ENCODE peak calls at places on chromosomes 6 and 20, in ten cellular contexts. K is bronchial epithelial cell, R is AG04449, O is astrocyte of the spinal cord, P is sigmoid colon, W is pancreas, A is lower lobe of right lung, Q is mucosa of descending colon, U is fibroblast of pulmonary artery, N is endodermal cell. M is an unnamed sample.

GRCh38 chr6:26044140-26045045 is 42.8 kb upstream of the HFE start:
- DNase-seq in A (peak; percentile 69), R (no peak), W (peak; percentile 80), O (peak; percentile 43), Q (peak; percentile 62), N (no peak), U (no peak), P (peak; percentile 71), K (no peak), M (peak; percentile 43)

GRCh38 chr20:3128585-3128984 is 31.1 kb downstream of the FASTKD5 start:
- DNase-seq in A (no peak), P (no peak), W (no peak), K (no peak), N (no peak), R (no peak), Q (no peak), U (no peak), O (no peak), M (no peak)

GRCh38 chr20:37243937-37244571 is 17.6 kb downstream of the GHRH start:
- DNase-seq in N (no peak), Q (no peak), R (no peak), O (no peak), W (no peak), A (no peak), K (no peak), P (peak; percentile 77), U (peak; percentile 15), M (no peak)

GRCh38 chr6:123316733-123317323 is 319.9 kb downstream of the TRDN start:
- DNase-seq in O (peak; percentile 36), A (no peak), K (peak; percentile 26), U (peak; percentile 40), P (no peak), Q (no peak), N (no peak), W (no peak), R (no peak), M (peak; percentile 30)

GRCh38 chr20:32206383-32207210 is 946 bp downstream of the PLAGL2 start:
- DNase-seq in O (no peak), U (no peak), N (no peak), A (no peak), R (no peak), Q (no peak), P (no peak), K (no peak), W (no peak), M (no peak)

GRCh38 chr6:31836676-31837611 is 9.4 kb downstream of the HSPA1B start:
- DNase-seq in A (no peak), U (peak; percentile 48), K (peak; percentile 53), W (no peak), P (no peak), O (peak; percentile 56), R (no peak), Q (no peak), N (no peak), M (peak; percentile 57)

GRCh38 chr20:52789716-52790115 is 182.4 kb upstream of the TSHZ2 start:
- DNase-seq in Q (no peak), K (no peak), R (no peak), U (no peak), O (no peak), A (no peak), W (no peak), P (no peak), N (no peak), M (no peak)

GRCh38 chr20:25147716-25148115 is 47.8 kb upstream of the ENTPD6 start:
- DNase-seq in K (no peak), R (no peak), Q (no peak), P (no peak), W (no peak), U (no peak), O (no peak), A (no peak), N (no peak), M (no peak)

GRCh38 chr20:20375862-20376261 is 8.0 kb downstream of the INSM1 start:
- DNase-seq in K (no peak), R (no peak), Q (no peak), A (no peak), O (no peak), U (no peak), W (no peak), N (no peak), P (no peak), M (no peak)

GRCh38 chr20:22343612-22344011 is 240.8 kb downstream of the FOXA2 start:
- DNase-seq in O (no peak), K (no peak), R (no peak), A (no peak), Q (no peak), U (no peak), P (no peak), N (no peak), W (no peak), M (no peak)

GRCh38 chr6:104943781-104944180 is 13.1 kb upstream of the LIN28B start:
- DNase-seq in K (peak; percentile 29), R (no peak), U (peak; percentile 41), Q (no peak), O (peak; percentile 26), N (no peak), P (no peak), W (no peak), A (no peak), M (peak; percentile 48)

GRCh38 chr6:81169166-81169565 is 583.3 kb downstream of the TENT5A start:
- DNase-seq in K (peak; percentile 2), A (no peak), O (peak; percentile 81), P (no peak), N (no peak), Q (no peak), U (peak; percentile 53), R (no peak), W (no peak), M (peak; percentile 61)

GRCh38 chr6:169074551-169074950 is 179.1 kb downstream of the THBS2 start:
- DNase-seq in O (peak; percentile 53), U (peak; percentile 29), N (no peak), W (no peak), P (no peak), K (no peak), A (no peak), R (peak; percentile 42), Q (no peak), M (peak; percentile 27)

GRCh38 chr20:58514321-58515239 is 619 bp downstream of the APCDD1L start:
- DNase-seq in A (no peak), R (no peak), U (no peak), W (no peak), O (peak; percentile 23), Q (no peak), N (peak; percentile 79), P (peak; percentile 26), K (no peak), M (no peak)

GRCh38 chr6:40044196-40044595 is 109.9 kb upstream of the MOCS1 start:
- DNase-seq in P (no peak), O (no peak), R (no peak), K (no peak), A (no peak), N (no peak), W (no peak), Q (no peak), U (no peak), M (no peak)

GRCh38 chr20:13984211-13984610 is 6.2 kb downstream of the SEL1L2 start:
- DNase-seq in U (no peak), O (no peak), K (no peak), R (no peak), A (no peak), N (no peak), W (no peak), Q (no peak), P (no peak), M (no peak)

GRCh38 chr20:57563522-57563921 is 2.6 kb downstream of the PCK1 start:
- DNase-seq in O (no peak), R (no peak), P (no peak), K (no peak), W (no peak), U (no peak), N (no peak), A (no peak), Q (no peak), M (no peak)

GRCh38 chr6:165218816-165219215 is 90.6 kb downstream of the C6orf118 start:
- DNase-seq in R (no peak), O (no peak), A (no peak), W (no peak), P (no peak), Q (no peak), U (peak; percentile 21), K (peak; percentile 77), N (no peak), M (no peak)

DNA sequence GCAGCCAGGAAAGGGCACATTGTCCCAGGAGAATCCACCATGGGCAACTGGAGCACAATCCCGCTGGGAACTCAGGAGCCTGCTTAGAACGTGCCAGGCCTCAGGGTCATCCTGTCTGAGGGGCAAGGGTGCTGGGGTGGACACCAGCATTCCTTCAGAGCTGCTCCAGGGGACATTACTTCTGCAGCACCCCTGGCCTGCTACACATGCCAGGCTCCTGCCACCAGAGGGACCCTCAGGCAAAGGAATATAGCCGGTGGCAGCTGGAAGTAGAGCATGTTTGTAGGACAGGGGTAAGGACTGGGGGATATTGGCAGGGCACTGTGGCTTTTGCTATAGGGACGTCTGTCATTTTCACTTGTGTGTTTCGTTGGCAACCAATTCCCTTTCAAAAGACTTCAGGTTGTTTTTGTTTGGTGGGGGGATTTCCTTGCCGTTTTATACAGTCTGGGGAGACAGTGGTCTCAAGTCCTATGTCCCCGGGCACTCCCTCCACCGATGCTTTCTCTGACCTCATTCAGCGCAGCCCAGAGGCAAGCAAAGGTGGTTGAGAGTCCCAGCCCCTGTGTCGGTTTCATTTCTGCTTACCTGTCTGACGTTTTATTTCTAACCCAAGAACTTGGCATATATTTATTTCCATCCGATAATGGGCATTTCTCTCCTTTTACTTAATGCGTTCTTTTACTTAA is 130.8 kb downstream of the JPH2 start:
- DNase-seq in U (no peak), O (no peak), R (no peak), N (peak; percentile 89), P (peak; percentile 24), A (no peak), W (no peak), K (peak; percentile 4), Q (no peak), M (peak; percentile 20)
- TF ChIP-seq CTCF in U (peak; percentile 43), O (peak; percentile 65), R (peak; percentile 58), N (peak; percentile 88), P (no peak), A (peak; percentile 32), W (no peak), K (peak; percentile 41), Q (peak; percentile 17), M (peak; percentile 50)

GRCh38 chr20:6756961-6757595 is 10.4 kb upstream of the BMP2 start:
- DNase-seq in N (no peak), Q (no peak), K (no peak), O (no peak), U (no peak), A (no peak), R (no peak), P (no peak), W (peak; percentile 46), M (no peak)
- H3K4me3 ChIP-seq in N (no peak overlapping the region), Q (no peak overlapping the region), K (no peak overlapping the region), O (no peak overlapping the region), U (no peak overlapping the region), A (no peak overlapping the region), R (no peak overlapping the region), P (no peak overlapping the region), W (no peak overlapping the region), M (no peak overlapping the region)

GRCh38 chr6:28580484-28580883 is 54.8 kb downstream of the GPX5 start:
- DNase-seq in N (no peak), W (no peak), A (no peak), U (peak; percentile 23), R (no peak), Q (no peak), K (no peak), O (no peak), P (no peak), M (no peak)
- TF ChIP-seq CTCF in N (no peak), W (no peak), A (no peak), U (peak; percentile 23), R (no peak), Q (no peak), K (no peak), O (no peak), P (no peak), M (peak; percentile 7)

GRCh38 chr6:17703256-17703694 is 3.5 kb downstream of the NUP153 start:
- DNase-seq in K (peak; percentile 89), P (no peak), W (no peak), Q (no peak), A (no peak), U (peak; percentile 97), R (no peak), O (peak; percentile 68), N (peak; percentile 25), M (peak; percentile 90)
- H3K4me3 ChIP-seq in K (no peak overlapping the region), P (no peak overlapping the region), W (no peak overlapping the region), Q (no peak overlapping the region), A (no peak overlapping the region), U (no peak overlapping the region), R (no peak overlapping the region), O (no peak overlapping the region), N (peak overlapping the region; percentile 99), M (peak overlapping the region; percentile 36)

M was measured in fibroblast of villous mesenchyme.